ENCODE peak calls at places on chromosomes 11 and 22, in six cellular contexts. One of them, this sample, is unnamed.

GRCh38 chr11:28659716-28660348 is 551.6 kb downstream of the METTL15 start:
- DNase-seq in CD8-positive, alpha-beta T cell: no peak
- DNase-seq in A549: no peak
- DNase-seq in fibroblast of pulmonary artery: no peak
- DNase-seq in substantia nigra: no peak
- DNase-seq in stimulated activated CD4-positive, alpha-beta T cell treated with anti-CD3 and anti-CD28 coated beads, Interleukin-2, amount 100 ng/mL, for 48 hours: no peak
- DNase-seq in this sample: no peak

GRCh38 chr11:832529-833113 is at the start of gene CD151:
- DNase-seq in fibroblast of pulmonary artery: peak
- DNase-seq in substantia nigra: no peak
- DNase-seq in stimulated activated CD4-positive, alpha-beta T cell treated with anti-CD3 and anti-CD28 coated beads, Interleukin-2, amount 100 ng/mL, for 48 hours: no peak
- DNase-seq in A549: peak
- DNase-seq in CD8-positive, alpha-beta T cell: peak
- DNase-seq in this sample: no peak

GRCh38 chr11:75317446-75318122 is 33.9 kb downstream of the ARRB1 start:
- DNase-seq in A549: no peak
- DNase-seq in fibroblast of pulmonary artery: no peak
- DNase-seq in substantia nigra: no peak
- DNase-seq in CD8-positive, alpha-beta T cell: no peak
- DNase-seq in stimulated activated CD4-positive, alpha-beta T cell treated with anti-CD3 and anti-CD28 coated beads, Interleukin-2, amount 100 ng/mL, for 48 hours: no peak
- DNase-seq in this sample: no peak

GRCh38 chr11:133821776-133822175 is 23.5 kb downstream of the SPATA19 start:
- DNase-seq in substantia nigra: peak
- DNase-seq in A549: peak
- DNase-seq in CD8-positive, alpha-beta T cell: no peak
- DNase-seq in fibroblast of pulmonary artery: peak
- DNase-seq in stimulated activated CD4-positive, alpha-beta T cell treated with anti-CD3 and anti-CD28 coated beads, Interleukin-2, amount 100 ng/mL, for 48 hours: peak
- DNase-seq in this sample: no peak

GRCh38 chr22:23566716-23567475 is 13.2 kb downstream of the IGLL1 start:
- DNase-seq in A549: no peak
- DNase-seq in fibroblast of pulmonary artery: no peak
- DNase-seq in CD8-positive, alpha-beta T cell: no peak
- DNase-seq in substantia nigra: no peak
- DNase-seq in stimulated activated CD4-positive, alpha-beta T cell treated with anti-CD3 and anti-CD28 coated beads, Interleukin-2, amount 100 ng/mL, for 48 hours: no peak
- DNase-seq in this sample: no peak

GRCh38 chr22:45129703-45130524 is 33.8 kb upstream of the NUP50 start:
- DNase-seq in substantia nigra: no peak
- DNase-seq in fibroblast of pulmonary artery: no peak
- DNase-seq in stimulated activated CD4-positive, alpha-beta T cell treated with anti-CD3 and anti-CD28 coated beads, Interleukin-2, amount 100 ng/mL, for 48 hours: peak
- DNase-seq in A549: no peak
- DNase-seq in CD8-positive, alpha-beta T cell: no peak
- DNase-seq in this sample: no peak

GRCh38 chr22:30202531-30203006 is 44.0 kb downstream of the LIF start:
- DNase-seq in CD8-positive, alpha-beta T cell: no peak
- DNase-seq in stimulated activated CD4-positive, alpha-beta T cell treated with anti-CD3 and anti-CD28 coated beads, Interleukin-2, amount 100 ng/mL, for 48 hours: no peak
- DNase-seq in substantia nigra: no peak
- DNase-seq in A549: no peak
- DNase-seq in fibroblast of pulmonary artery: peak
- DNase-seq in this sample: no peak

GRCh38 chr11:70153133-70153727 is 49.9 kb upstream of the FADD start:
- DNase-seq in stimulated activated CD4-positive, alpha-beta T cell treated with anti-CD3 and anti-CD28 coated beads, Interleukin-2, amount 100 ng/mL, for 48 hours: no peak
- DNase-seq in CD8-positive, alpha-beta T cell: no peak
- DNase-seq in fibroblast of pulmonary artery: no peak
- DNase-seq in substantia nigra: no peak
- DNase-seq in A549: no peak
- DNase-seq in this sample: no peak